ENCODE peak calls at places on chromosomes 3 and 15, in five cellular contexts. One of them, this sample, is unnamed.

GRCh38 chr15:66746231-66746605 is 44.2 kb downstream of the SMAD6 start:
- DNase-seq in NCI-H1092 treated with DMSO at 0.1 percent for 48 hours: no peak
- DNase-seq in NCI-H2081: no peak
- DNase-seq in HFF-Myc: no peak
- DNase-seq in endodermal cell: no peak
- DNase-seq in this sample: no peak

GRCh38 chr3:133747907-133748639 is 1.9 kb downstream of the TF start:
- DNase-seq in endodermal cell: no peak
- DNase-seq in NCI-H2081: no peak
- DNase-seq in NCI-H1092 treated with DMSO at 0.1 percent for 48 hours: no peak
- DNase-seq in HFF-Myc: no peak
- DNase-seq in this sample: no peak

GRCh38 chr15:31338879-31339557 is 12.4 kb downstream of the KLF13 start:
- DNase-seq in NCI-H2081: peak
- DNase-seq in endodermal cell: no peak
- DNase-seq in NCI-H1092 treated with DMSO at 0.1 percent for 48 hours: peak
- DNase-seq in HFF-Myc: no peak
- DNase-seq in this sample: peak

GRCh38 chr3:35708394-35708793 is 69.1 kb downstream of the ARPP21 start:
- DNase-seq in NCI-H1092 treated with DMSO at 0.1 percent for 48 hours: no peak
- DNase-seq in endodermal cell: no peak
- DNase-seq in HFF-Myc: no peak
- DNase-seq in NCI-H2081: no peak
- DNase-seq in this sample: no peak

GRCh38 chr3:177827517-177828249 is 630.4 kb upstream of the TBL1XR1 start:
- DNase-seq in NCI-H2081: no peak
- DNase-seq in endodermal cell: no peak
- DNase-seq in NCI-H1092 treated with DMSO at 0.1 percent for 48 hours: peak
- DNase-seq in HFF-Myc: peak
- DNase-seq in this sample: no peak

GRCh38 chr3:57234613-57235575 is 7.4 kb downstream of the APPL1 start:
- DNase-seq in NCI-H2081: no peak
- DNase-seq in NCI-H1092 treated with DMSO at 0.1 percent for 48 hours: no peak
- DNase-seq in HFF-Myc: no peak
- DNase-seq in endodermal cell: no peak
- DNase-seq in this sample: no peak

GRCh38 chr3:40073310-40074007 is 236.0 kb upstream of the EIF1B start:
- DNase-seq in HFF-Myc: no peak
- DNase-seq in endodermal cell: peak
- DNase-seq in NCI-H2081: no peak
- DNase-seq in NCI-H1092 treated with DMSO at 0.1 percent for 48 hours: no peak
- DNase-seq in this sample: no peak

GRCh38 chr15:84911879-84912660 is 27.6 kb downstream of the SLC28A1 start:
- DNase-seq in NCI-H2081: no peak
- DNase-seq in endodermal cell: no peak
- DNase-seq in HFF-Myc: peak
- DNase-seq in NCI-H1092 treated with DMSO at 0.1 percent for 48 hours: no peak
- DNase-seq in this sample: peak

GRCh38 chr3:150232992-150233451 is 175.1 kb upstream of the TSC22D2 start:
- DNase-seq in HFF-Myc: no peak
- DNase-seq in endodermal cell: no peak
- DNase-seq in NCI-H2081: peak
- DNase-seq in NCI-H1092 treated with DMSO at 0.1 percent for 48 hours: peak
- DNase-seq in this sample: no peak

GRCh38 chr3:140078940-140079339 is 144.0 kb downstream of the CLSTN2 start:
- DNase-seq in NCI-H1092 treated with DMSO at 0.1 percent for 48 hours: no peak
- DNase-seq in NCI-H2081: no peak
- DNase-seq in HFF-Myc: no peak
- DNase-seq in endodermal cell: no peak
- DNase-seq in this sample: no peak

GRCh38 chr15:79064496-79064895 is 26.1 kb downstream of the RASGRF1 start:
- DNase-seq in NCI-H2081: no peak
- DNase-seq in endodermal cell: no peak
- DNase-seq in HFF-Myc: no peak
- DNase-seq in NCI-H1092 treated with DMSO at 0.1 percent for 48 hours: no peak
- DNase-seq in this sample: no peak

GRCh38 chr3:37892917-37893595 is 31.4 kb downstream of the CTDSPL start:
- DNase-seq in NCI-H2081: no peak
- DNase-seq in endodermal cell: no peak
- DNase-seq in HFF-Myc: no peak
- DNase-seq in NCI-H1092 treated with DMSO at 0.1 percent for 48 hours: no peak
- DNase-seq in this sample: no peak

GRCh38 chr15:80160570-80161156 is 7.9 kb downstream of the FAH start:
- DNase-seq in HFF-Myc: peak
- DNase-seq in endodermal cell: no peak
- DNase-seq in NCI-H1092 treated with DMSO at 0.1 percent for 48 hours: no peak
- DNase-seq in NCI-H2081: no peak
- DNase-seq in this sample: no peak

This sample was measured in brain pericyte.